ENCODE peak calls at places on chromosomes 11 and 22, in seven cellular contexts. One of them, this sample, is unnamed.

GRCh38 chr22:43110927-43111623 is 525 bp downstream of the BIK start:
- DNase-seq in stimulated activated CD4-positive, alpha-beta T cell treated with anti-CD3 and anti-CD28 coated beads, Interleukin-4, amount 100 ng/mL, for 48 hours: no peak
- DNase-seq in mucosa of descending colon: peak
- DNase-seq in NCI-H1092: no peak
- DNase-seq in stimulated activated CD8-positive, alpha-beta memory T cell treated with anti-CD3 and anti-CD28 coated beads, Interleukin-4, amount 100 ng/mL, for 1 hour: no peak
- DNase-seq in MM.1S: peak
- DNase-seq in BJ: no peak
- DNase-seq in this sample: peak

GRCh38 chr11:2977113-2977512 is 15.0 kb downstream of the NAP1L4 start:
- DNase-seq in NCI-H1092: no peak
- DNase-seq in BJ: no peak
- DNase-seq in mucosa of descending colon: no peak
- DNase-seq in stimulated activated CD4-positive, alpha-beta T cell treated with anti-CD3 and anti-CD28 coated beads, Interleukin-4, amount 100 ng/mL, for 48 hours: no peak
- DNase-seq in MM.1S: no peak
- DNase-seq in stimulated activated CD8-positive, alpha-beta memory T cell treated with anti-CD3 and anti-CD28 coated beads, Interleukin-4, amount 100 ng/mL, for 1 hour: no peak
- DNase-seq in this sample: no peak

GRCh38 chr11:37449146-37449545 is 851.1 kb upstream of the RAG2 start:
- DNase-seq in MM.1S: peak
- DNase-seq in stimulated activated CD4-positive, alpha-beta T cell treated with anti-CD3 and anti-CD28 coated beads, Interleukin-4, amount 100 ng/mL, for 48 hours: no peak
- DNase-seq in stimulated activated CD8-positive, alpha-beta memory T cell treated with anti-CD3 and anti-CD28 coated beads, Interleukin-4, amount 100 ng/mL, for 1 hour: no peak
- DNase-seq in NCI-H1092: no peak
- DNase-seq in BJ: peak
- DNase-seq in mucosa of descending colon: no peak
- DNase-seq in this sample: no peak

GRCh38 chr11:113632981-113633380 is 73.1 kb downstream of the TMPRSS5 start:
- DNase-seq in NCI-H1092: no peak
- DNase-seq in stimulated activated CD8-positive, alpha-beta memory T cell treated with anti-CD3 and anti-CD28 coated beads, Interleukin-4, amount 100 ng/mL, for 1 hour: no peak
- DNase-seq in mucosa of descending colon: no peak
- DNase-seq in MM.1S: no peak
- DNase-seq in stimulated activated CD4-positive, alpha-beta T cell treated with anti-CD3 and anti-CD28 coated beads, Interleukin-4, amount 100 ng/mL, for 48 hours: no peak
- DNase-seq in BJ: no peak
- DNase-seq in this sample: no peak

GRCh38 chr11:86932942-86933875 is 22.0 kb downstream of the FZD4 start:
- DNase-seq in MM.1S: no peak
- DNase-seq in NCI-H1092: no peak
- DNase-seq in mucosa of descending colon: no peak
- DNase-seq in stimulated activated CD4-positive, alpha-beta T cell treated with anti-CD3 and anti-CD28 coated beads, Interleukin-4, amount 100 ng/mL, for 48 hours: no peak
- DNase-seq in stimulated activated CD8-positive, alpha-beta memory T cell treated with anti-CD3 and anti-CD28 coated beads, Interleukin-4, amount 100 ng/mL, for 1 hour: no peak
- DNase-seq in BJ: no peak
- DNase-seq in this sample: no peak

GRCh38 chr22:17955611-17956379 is 68.6 kb downstream of the MICAL3 start:
- DNase-seq in mucosa of descending colon: no peak
- DNase-seq in stimulated activated CD4-positive, alpha-beta T cell treated with anti-CD3 and anti-CD28 coated beads, Interleukin-4, amount 100 ng/mL, for 48 hours: no peak
- DNase-seq in stimulated activated CD8-positive, alpha-beta memory T cell treated with anti-CD3 and anti-CD28 coated beads, Interleukin-4, amount 100 ng/mL, for 1 hour: no peak
- DNase-seq in MM.1S: no peak
- DNase-seq in NCI-H1092: no peak
- DNase-seq in BJ: no peak
- DNase-seq in this sample: no peak

GRCh38 chr11:94193288-94193687 is 64.6 kb downstream of the PANX1 start:
- DNase-seq in stimulated activated CD8-positive, alpha-beta memory T cell treated with anti-CD3 and anti-CD28 coated beads, Interleukin-4, amount 100 ng/mL, for 1 hour: no peak
- DNase-seq in NCI-H1092: no peak
- DNase-seq in MM.1S: no peak
- DNase-seq in stimulated activated CD4-positive, alpha-beta T cell treated with anti-CD3 and anti-CD28 coated beads, Interleukin-4, amount 100 ng/mL, for 48 hours: no peak
- DNase-seq in mucosa of descending colon: no peak
- DNase-seq in BJ: no peak
- DNase-seq in this sample: no peak

GRCh38 chr11:59426361-59427067 is at the start of gene OR5A2:
- DNase-seq in NCI-H1092: no peak
- DNase-seq in stimulated activated CD8-positive, alpha-beta memory T cell treated with anti-CD3 and anti-CD28 coated beads, Interleukin-4, amount 100 ng/mL, for 1 hour: no peak
- DNase-seq in mucosa of descending colon: no peak
- DNase-seq in stimulated activated CD4-positive, alpha-beta T cell treated with anti-CD3 and anti-CD28 coated beads, Interleukin-4, amount 100 ng/mL, for 48 hours: no peak
- DNase-seq in BJ: no peak
- DNase-seq in MM.1S: no peak
- DNase-seq in this sample: no peak

GRCh38 chr11:119338946-119339580 is 1.6 kb downstream of the C1QTNF5 start:
- DNase-seq in stimulated activated CD8-positive, alpha-beta memory T cell treated with anti-CD3 and anti-CD28 coated beads, Interleukin-4, amount 100 ng/mL, for 1 hour: no peak
- DNase-seq in MM.1S: no peak
- DNase-seq in stimulated activated CD4-positive, alpha-beta T cell treated with anti-CD3 and anti-CD28 coated beads, Interleukin-4, amount 100 ng/mL, for 48 hours: no peak
- DNase-seq in NCI-H1092: no peak
- DNase-seq in mucosa of descending colon: no peak
- DNase-seq in BJ: no peak
- DNase-seq in this sample: peak

GRCh38 chr11:104650234-104650633 is 248.0 kb downstream of the CASP12 start:
- DNase-seq in NCI-H1092: no peak
- DNase-seq in stimulated activated CD8-positive, alpha-beta memory T cell treated with anti-CD3 and anti-CD28 coated beads, Interleukin-4, amount 100 ng/mL, for 1 hour: no peak
- DNase-seq in mucosa of descending colon: no peak
- DNase-seq in stimulated activated CD4-positive, alpha-beta T cell treated with anti-CD3 and anti-CD28 coated beads, Interleukin-4, amount 100 ng/mL, for 48 hours: no peak
- DNase-seq in BJ: no peak
- DNase-seq in MM.1S: no peak
- DNase-seq in this sample: no peak

GRCh38 chr11:1852885-1853284 is at the start of gene LSP1:
- DNase-seq in stimulated activated CD4-positive, alpha-beta T cell treated with anti-CD3 and anti-CD28 coated beads, Interleukin-4, amount 100 ng/mL, for 48 hours: peak
- DNase-seq in stimulated activated CD8-positive, alpha-beta memory T cell treated with anti-CD3 and anti-CD28 coated beads, Interleukin-4, amount 100 ng/mL, for 1 hour: peak
- DNase-seq in mucosa of descending colon: peak
- DNase-seq in BJ: no peak
- DNase-seq in NCI-H1092: no peak
- DNase-seq in MM.1S: peak
- DNase-seq in this sample: peak

GRCh38 chr11:116148645-116149044 is 624.1 kb downstream of the BUD13 start:
- DNase-seq in MM.1S: no peak
- DNase-seq in BJ: no peak
- DNase-seq in stimulated activated CD4-positive, alpha-beta T cell treated with anti-CD3 and anti-CD28 coated beads, Interleukin-4, amount 100 ng/mL, for 48 hours: no peak
- DNase-seq in mucosa of descending colon: no peak
- DNase-seq in stimulated activated CD8-positive, alpha-beta memory T cell treated with anti-CD3 and anti-CD28 coated beads, Interleukin-4, amount 100 ng/mL, for 1 hour: no peak
- DNase-seq in NCI-H1092: no peak
- DNase-seq in this sample: no peak

This sample was measured in lower lobe of right lung.